ENCODE peak calls at places on chromosomes 11 and 22, in seven cellular contexts. U, R, S, B, C, N and Q are unnamed samples.

GRCh38 chr11:15497366-15497765 is 382.6 kb downstream of the INSC start:
- DNase-seq in U (no peak), N (no peak), S (no peak), B (no peak), C (no peak), R (no peak), Q (no peak)

GRCh38 chr22:45534339-45535192 is 31.9 kb downstream of the FBLN1 start:
- DNase-seq in C (peak; percentile 78), N (peak; percentile 57), R (no peak), S (peak; percentile 86), B (no peak), U (no peak), Q (no peak)

GRCh38 chr22:38865201-38866023 is 6.6 kb downstream of the CBX6 start:
- DNase-seq in R (no peak), U (no peak), N (peak; percentile 29), B (no peak), S (no peak), C (no peak), Q (no peak)

GRCh38 chr11:43518407-43519165 is 159.9 kb downstream of the TTC17 start:
- DNase-seq in S (peak; percentile 34), R (no peak), N (no peak), B (no peak), U (no peak), C (no peak), Q (no peak)

GRCh38 chr22:50244420-50245213 is at the start of gene TUBGCP6:
- DNase-seq in R (no peak), B (peak; percentile 94), U (peak; percentile 52), C (peak; percentile 59), S (peak; percentile 91), N (peak; percentile 95), Q (peak; percentile 64)

GRCh38 chr11:128846985-128847384 is 20.1 kb downstream of the KCNJ1 start:
- DNase-seq in S (no peak), R (no peak), B (no peak), U (no peak), N (no peak), C (no peak), Q (no peak)

GRCh38 chr11:26649884-26650283 is 72.0 kb downstream of the SLC5A12 start:
- DNase-seq in B (peak; percentile 52), S (peak; percentile 53), C (peak; percentile 32), R (peak; percentile 4), N (no peak), U (peak; percentile 33), Q (peak; percentile 21)

GRCh38 chr11:120977470-120977869 is 46.4 kb upstream of the TBCEL start:
- DNase-seq in B (no peak), R (no peak), N (no peak), C (no peak), S (peak; percentile 10), U (no peak), Q (no peak)

GRCh38 chr11:26974068-26974790 is 19.7 kb upstream of the FIBIN start:
- DNase-seq in S (peak; percentile 69), N (no peak), C (peak; percentile 42), B (no peak), U (peak; percentile 56), R (no peak), Q (peak; percentile 92)

GRCh38 chr11:133570376-133570775 is 38.1 kb upstream of the OPCML start:
- DNase-seq in N (no peak), R (no peak), S (no peak), C (no peak), U (no peak), B (no peak), Q (no peak)

GRCh38 chr11:90930252-90930651 is 707.4 kb upstream of the CHORDC1 start:
- DNase-seq in C (no peak), U (no peak), R (no peak), N (no peak), B (no peak), S (no peak), Q (no peak)

GRCh38 chr11:5131584-5132335 is 6.4 kb downstream of the OR52A5 start:
- DNase-seq in U (no peak), R (no peak), S (no peak), B (no peak), C (no peak), N (no peak), Q (no peak)

GRCh38 chr11:37076866-37077265 is 478.8 kb upstream of the RAG2 start:
- DNase-seq in S (no peak), B (no peak), N (no peak), C (no peak), U (no peak), R (no peak), Q (no peak)

GRCh38 chr22:32389685-32390084 is 22.4 kb downstream of the RTCB start:
- DNase-seq in U (no peak), N (no peak), S (peak; percentile 11), R (no peak), C (no peak), B (no peak), Q (no peak)

GRCh38 chr22:46519377-46519776 is 18.0 kb downstream of the CELSR1 start:
- DNase-seq in N (no peak), B (no peak), R (no peak), C (no peak), S (no peak), U (no peak), Q (no peak)

GRCh38 chr22:49292909-49293308 is 534.8 kb downstream of the BRD1 start:
- DNase-seq in B (no peak), S (no peak), U (no peak), R (no peak), N (no peak), C (no peak), Q (no peak)

GRCh38 chr11:100740440-100740839 is 53.4 kb downstream of the ARHGAP42 start:
- DNase-seq in C (no peak), R (no peak), N (no peak), B (no peak), U (no peak), S (peak; percentile 44), Q (no peak)
- H3K4me3 ChIP-seq in C (no peak overlapping the region), R (no peak overlapping the region), N (no peak overlapping the region), B (no peak overlapping the region), U (no peak overlapping the region), S (no peak overlapping the region), Q (no peak overlapping the region)

DNA sequence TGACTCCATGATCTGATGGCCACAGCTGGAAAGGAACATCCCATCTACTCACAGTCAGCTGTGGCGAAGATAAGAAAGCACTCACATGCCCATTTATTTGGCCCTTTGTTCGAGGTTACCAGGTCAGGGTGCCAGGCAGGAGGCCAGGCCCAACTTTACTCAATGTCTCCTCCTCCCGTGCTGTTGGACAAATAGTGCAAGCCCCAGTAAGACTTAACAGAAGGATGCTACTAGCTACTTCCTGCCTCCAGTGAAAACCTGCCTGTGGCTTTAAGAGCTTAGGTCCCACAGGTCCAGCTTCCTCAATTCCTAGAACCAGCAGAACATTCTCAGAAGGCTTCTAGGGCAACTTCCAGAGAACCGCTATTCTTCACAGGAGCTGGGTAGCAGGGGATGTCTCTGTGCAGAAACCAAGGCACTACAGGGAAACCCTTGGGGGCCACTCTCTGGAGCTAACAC is 12.9 kb upstream of the CRY2 start:
- DNase-seq in B (no peak), S (no peak), C (no peak), U (no peak), R (no peak), N (no peak), Q (no peak)
- TF ChIP-seq CTCF in B (no peak), S (no peak), C (no peak), U (no peak), R (no peak), N (no peak), Q (no peak)

DNA sequence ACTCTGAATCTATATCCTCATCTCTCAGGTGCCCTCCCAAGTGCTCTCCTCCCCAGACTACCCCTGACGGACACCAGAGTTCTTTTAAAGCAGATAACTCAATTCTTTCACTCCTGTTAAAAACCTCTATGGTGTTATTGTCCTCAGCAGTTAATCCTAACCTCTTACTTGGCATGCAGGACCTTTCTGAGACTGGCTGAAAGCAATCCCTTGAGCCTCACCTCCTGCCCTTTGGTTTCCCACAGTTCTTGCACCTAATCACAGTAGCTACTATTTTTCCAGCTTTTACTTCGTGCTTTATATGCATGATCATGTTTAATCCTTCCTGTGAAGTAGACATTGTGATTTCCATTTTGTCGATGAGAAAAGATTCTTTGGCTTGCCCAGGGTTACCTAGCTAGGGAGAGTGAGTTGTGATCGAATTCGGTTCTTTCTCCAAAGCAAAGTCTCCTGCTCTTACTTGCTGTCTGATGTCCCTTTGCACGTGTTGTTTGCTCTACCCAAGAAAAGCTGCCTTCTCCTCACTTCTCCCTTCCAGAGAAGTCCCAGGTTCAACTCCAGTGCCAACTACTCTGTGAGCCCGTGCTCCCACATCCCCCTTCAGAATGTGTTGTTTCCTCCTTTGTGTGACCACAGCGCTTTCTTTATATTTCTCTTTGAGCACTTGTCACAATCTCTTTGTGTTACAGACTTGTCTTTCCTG is 2.1 kb downstream of the UBE2L3 start:
- DNase-seq in R (no peak), N (no peak), U (no peak), C (no peak), B (no peak), S (no peak), Q (peak; percentile 56)
- H3K4me3 ChIP-seq in R (no peak overlapping the region), N (no peak overlapping the region), U (peak overlapping the region; percentile 95), C (peak overlapping the region; percentile 87), B (no peak overlapping the region), S (no peak overlapping the region), Q (peak overlapping the region; percentile 88)

DNA sequence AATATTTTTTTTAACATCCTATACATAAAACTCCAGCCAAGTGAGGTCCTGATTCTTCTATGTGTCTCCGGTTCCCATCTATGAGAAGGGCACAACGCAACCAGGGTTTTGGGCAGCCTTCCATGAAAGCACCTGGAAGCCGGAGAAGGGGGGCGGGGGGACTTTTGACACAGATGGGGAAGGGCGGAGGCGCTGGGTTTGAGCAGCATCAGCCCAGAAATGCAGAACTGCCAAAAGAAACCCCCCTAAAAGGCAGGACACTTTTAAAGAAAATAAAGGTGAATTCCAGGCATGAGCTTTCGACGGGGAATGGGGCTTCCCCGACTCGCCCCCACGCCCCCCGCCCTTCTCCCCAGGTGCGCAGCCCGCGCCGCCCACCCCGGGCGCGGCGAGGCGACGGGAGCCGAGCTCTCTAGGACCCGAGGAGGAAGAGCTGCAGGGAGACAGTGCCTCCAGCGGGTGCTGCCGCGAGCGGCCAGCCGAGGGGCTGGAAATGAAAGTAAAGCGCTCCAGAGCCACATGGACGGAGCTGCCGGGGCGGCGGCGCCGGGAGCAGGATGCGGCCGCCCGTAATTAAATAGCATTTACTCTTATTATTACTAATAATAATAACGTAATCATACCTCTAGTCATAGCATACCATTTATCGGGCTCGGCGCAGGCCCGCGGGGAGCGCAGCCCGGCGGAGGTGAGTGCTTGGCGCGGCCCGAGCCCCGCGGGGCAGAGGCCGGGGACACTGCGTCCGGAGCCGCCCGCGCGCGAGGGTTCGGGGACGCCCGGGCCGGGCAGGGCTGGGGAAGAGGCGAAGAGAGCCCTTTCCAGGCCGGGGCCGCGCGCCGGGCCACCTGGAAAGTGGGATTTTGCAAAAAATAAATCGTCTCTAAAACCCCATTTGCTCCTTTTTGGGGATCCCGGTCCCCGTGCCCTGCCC is at the start of gene ZC3H7B:
- DNase-seq in C (peak; percentile 27), S (peak; percentile 74), N (peak; percentile 82), R (no peak), U (no peak), B (peak; percentile 80), Q (no peak)
- TF ChIP-seq CTCF in C (peak; percentile 66), S (peak; percentile 60), N (peak; percentile 46), R (peak; percentile 68), U (peak; percentile 37), B (peak; percentile 26), Q (peak; percentile 56)

GRCh38 chr22:22823126-22823804 is 64.4 kb upstream of the IGLL5 start:
- DNase-seq in C (no peak), S (no peak), U (no peak), N (no peak), B (no peak), R (no peak), Q (no peak)
- H3K4me3 ChIP-seq in C (no peak overlapping the region), S (no peak overlapping the region), U (no peak overlapping the region), N (no peak overlapping the region), B (no peak overlapping the region), R (no peak overlapping the region), Q (no peak overlapping the region)